ENCODE peak calls at places on chromosomes 5 and 9, in four cellular contexts. One of them, this sample, is unnamed.

GRCh38 chr9:81022177-81022576 is 667.2 kb downstream of the TLE1 start:
- DNase-seq in IMR-90: peak; percentile 81
- DNase-seq in endothelial cell of umbilical vein: no peak
- DNase-seq in GM12878: no peak
- DNase-seq in this sample: no peak

GRCh38 chr5:154884424-154884823 is 26.0 kb downstream of the CNOT8 start:
- DNase-seq in IMR-90: no peak
- DNase-seq in endothelial cell of umbilical vein: no peak
- DNase-seq in GM12878: no peak
- DNase-seq in this sample: no peak

GRCh38 chr5:170520319-170520718 is 16.5 kb downstream of the KCNIP1 start:
- DNase-seq in IMR-90: no peak
- DNase-seq in endothelial cell of umbilical vein: no peak
- DNase-seq in GM12878: no peak
- DNase-seq in this sample: no peak

GRCh38 chr5:57334475-57334874 is 148.1 kb downstream of the ACTBL2 start:
- DNase-seq in IMR-90: peak; percentile 47
- DNase-seq in endothelial cell of umbilical vein: peak; percentile 64
- DNase-seq in GM12878: no peak
- DNase-seq in this sample: no peak

GRCh38 chr5:72191404-72191803 is 84.1 kb downstream of the MAP1B start:
- DNase-seq in IMR-90: no peak
- DNase-seq in endothelial cell of umbilical vein: no peak
- DNase-seq in GM12878: no peak
- DNase-seq in this sample: no peak

GRCh38 chr9:15512204-15512603 is 1.4 kb upstream of the PSIP1 start:
- DNase-seq in IMR-90: no peak
- DNase-seq in endothelial cell of umbilical vein: no peak
- DNase-seq in GM12878: no peak
- DNase-seq in this sample: no peak

GRCh38 chr5:92687793-92688467 is 893.1 kb downstream of the NR2F1-AS1 start:
- DNase-seq in IMR-90: peak; percentile 78
- DNase-seq in endothelial cell of umbilical vein: peak; percentile 46
- DNase-seq in GM12878: no peak
- DNase-seq in this sample: no peak

GRCh38 chr9:112271466-112272098 is 61.8 kb downstream of the PTBP3 start:
- DNase-seq in IMR-90: peak; percentile 62
- DNase-seq in endothelial cell of umbilical vein: no peak
- DNase-seq in GM12878: no peak
- DNase-seq in this sample: no peak

GRCh38 chr5:36442352-36442751 is 140.7 kb upstream of the RANBP3L start:
- DNase-seq in IMR-90: no peak
- DNase-seq in endothelial cell of umbilical vein: no peak
- DNase-seq in GM12878: no peak
- DNase-seq in this sample: peak; percentile 64

GRCh38 chr5:73232266-73233041 is 59.5 kb downstream of the TMEM174 start:
- DNase-seq in IMR-90: no peak
- DNase-seq in endothelial cell of umbilical vein: no peak
- DNase-seq in GM12878: no peak
- DNase-seq in this sample: no peak

GRCh38 chr5:11385251-11385900 is 518.9 kb downstream of the CTNND2 start:
- DNase-seq in IMR-90: no peak
- DNase-seq in endothelial cell of umbilical vein: no peak
- DNase-seq in GM12878: no peak
- DNase-seq in this sample: no peak

GRCh38 chr5:172953776-172954189 is 5.4 kb upstream of the RPL26L1 start:
- DNase-seq in IMR-90: peak; percentile 98
- DNase-seq in endothelial cell of umbilical vein: no peak
- DNase-seq in GM12878: no peak
- DNase-seq in this sample: no peak

GRCh38 chr5:73964352-73964751 is 338.4 kb downstream of the ARHGEF28 start:
- DNase-seq in IMR-90: no peak
- DNase-seq in endothelial cell of umbilical vein: no peak
- DNase-seq in GM12878: no peak
- DNase-seq in this sample: no peak

GRCh38 chr5:32710859-32711692 is at the start of gene NPR3:
- DNase-seq in IMR-90: peak; percentile 66
- DNase-seq in endothelial cell of umbilical vein: no peak
- DNase-seq in GM12878: no peak
- DNase-seq in this sample: no peak

GRCh38 chr5:143501176-143501840 is 97.8 kb upstream of the NR3C1 start:
- DNase-seq in IMR-90: no peak
- DNase-seq in endothelial cell of umbilical vein: no peak
- DNase-seq in GM12878: no peak
- DNase-seq in this sample: no peak

GRCh38 chr5:171166766-171167165 is 142.3 kb upstream of the TLX3 start:
- DNase-seq in IMR-90: no peak
- DNase-seq in endothelial cell of umbilical vein: no peak
- DNase-seq in GM12878: no peak
- DNase-seq in this sample: no peak

GRCh38 chr5:107430077-107430625 is 240.6 kb downstream of the EFNA5 start:
- DNase-seq in IMR-90: no peak
- DNase-seq in endothelial cell of umbilical vein: peak; percentile 35
- DNase-seq in GM12878: no peak
- DNase-seq in this sample: no peak

GRCh38 chr9:127451681-127452480 is 571 bp downstream of the LRSAM1 start:
- DNase-seq in IMR-90: peak; percentile 57
- DNase-seq in endothelial cell of umbilical vein: peak; percentile 65
- DNase-seq in GM12878: peak; percentile 47
- DNase-seq in this sample: peak; percentile 83

GRCh38 chr5:171592076-171592475 is 172.6 kb downstream of the FGF18 start:
- DNase-seq in IMR-90: no peak
- DNase-seq in endothelial cell of umbilical vein: no peak
- DNase-seq in GM12878: no peak
- DNase-seq in this sample: no peak

GRCh38 chr5:79547982-79548381 is 34.0 kb upstream of the HOMER1 start:
- DNase-seq in IMR-90: no peak
- DNase-seq in endothelial cell of umbilical vein: no peak
- DNase-seq in GM12878: no peak
- DNase-seq in this sample: no peak

GRCh38 chr9:91211414-91211813 is 150.3 kb downstream of the AUH start:
- DNase-seq in IMR-90: no peak
- DNase-seq in endothelial cell of umbilical vein: no peak
- DNase-seq in GM12878: no peak
- DNase-seq in this sample: no peak

GRCh38 chr5:160359816-160360215 is 10.6 kb downstream of the C1QTNF2 start:
- DNase-seq in IMR-90: no peak
- DNase-seq in endothelial cell of umbilical vein: no peak
- DNase-seq in GM12878: no peak
- DNase-seq in this sample: no peak

GRCh38 chr9:36980148-36980974 is 53.7 kb downstream of the PAX5 start:
- DNase-seq in IMR-90: no peak
- DNase-seq in endothelial cell of umbilical vein: no peak
- DNase-seq in GM12878: no peak
- DNase-seq in this sample: peak; percentile 26

GRCh38 chr5:82821978-82822927 is 254.9 kb downstream of the TMEM167A start:
- DNase-seq in IMR-90: no peak
- DNase-seq in endothelial cell of umbilical vein: no peak
- DNase-seq in GM12878: no peak
- DNase-seq in this sample: no peak

GRCh38 chr5:103617090-103617489 is 54.5 kb upstream of the NUDT12 start:
- DNase-seq in IMR-90: no peak
- DNase-seq in endothelial cell of umbilical vein: no peak
- DNase-seq in GM12878: no peak
- DNase-seq in this sample: no peak

GRCh38 chr9:107430071-107430470 is 59.5 kb downstream of the KLF4 start:
- DNase-seq in IMR-90: no peak
- DNase-seq in endothelial cell of umbilical vein: no peak
- DNase-seq in GM12878: no peak
- DNase-seq in this sample: no peak

GRCh38 chr9:92762781-92763708 is 1.6 kb downstream of the BICD2 start:
- DNase-seq in IMR-90: no peak
- DNase-seq in endothelial cell of umbilical vein: no peak
- DNase-seq in GM12878: no peak
- DNase-seq in this sample: no peak

GRCh38 chr5:129241755-129242154 is 147.2 kb downstream of the ISOC1 start:
- DNase-seq in IMR-90: no peak
- DNase-seq in endothelial cell of umbilical vein: no peak
- DNase-seq in GM12878: no peak
- DNase-seq in this sample: no peak

GRCh38 chr5:171162602-171163001 is 146.4 kb upstream of the TLX3 start:
- DNase-seq in IMR-90: peak; percentile 25
- DNase-seq in endothelial cell of umbilical vein: peak; percentile 91
- DNase-seq in GM12878: no peak
- DNase-seq in this sample: peak; percentile 30

GRCh38 chr9:77659926-77660325 is 11.8 kb upstream of the GNA14 start:
- DNase-seq in IMR-90: no peak
- DNase-seq in endothelial cell of umbilical vein: no peak
- DNase-seq in GM12878: no peak
- DNase-seq in this sample: no peak

GRCh38 chr9:33329996-33330395 is 39.7 kb downstream of the NFX1 start:
- DNase-seq in IMR-90: peak; percentile 87
- DNase-seq in endothelial cell of umbilical vein: peak; percentile 85
- DNase-seq in GM12878: no peak
- DNase-seq in this sample: no peak

GRCh38 chr9:131402738-131403492 is 9.0 kb downstream of the PRRC2B start:
- DNase-seq in IMR-90: peak; percentile 89
- DNase-seq in endothelial cell of umbilical vein: peak; percentile 92
- DNase-seq in GM12878: no peak
- DNase-seq in this sample: peak; percentile 1

GRCh38 chr5:88881566-88881965 is 1.4 kb downstream of the MEF2C start:
- DNase-seq in IMR-90: peak; percentile 9
- DNase-seq in endothelial cell of umbilical vein: peak; percentile 67
- DNase-seq in GM12878: no peak
- DNase-seq in this sample: no peak

GRCh38 chr5:77379558-77380061 is 112.5 kb downstream of the WDR41 start:
- DNase-seq in IMR-90: no peak
- DNase-seq in endothelial cell of umbilical vein: no peak
- DNase-seq in GM12878: peak; percentile 67
- DNase-seq in this sample: no peak

GRCh38 chr5:135488727-135489465 is 36.7 kb upstream of the TIFAB start:
- DNase-seq in IMR-90: peak; percentile 73
- DNase-seq in endothelial cell of umbilical vein: peak; percentile 11
- DNase-seq in GM12878: no peak
- DNase-seq in this sample: peak; percentile 81

GRCh38 chr5:79793722-79794121 is 104.1 kb downstream of the CMYA5 start:
- DNase-seq in IMR-90: no peak
- DNase-seq in endothelial cell of umbilical vein: no peak
- DNase-seq in GM12878: no peak
- DNase-seq in this sample: no peak

GRCh38 chr5:179504600-179505396 is 45.6 kb upstream of the RUFY1 start:
- DNase-seq in IMR-90: no peak
- DNase-seq in endothelial cell of umbilical vein: no peak
- DNase-seq in GM12878: no peak
- DNase-seq in this sample: no peak

GRCh38 chr5:10633271-10634049 is 69.6 kb downstream of the ANKRD33B start:
- DNase-seq in IMR-90: no peak
- DNase-seq in endothelial cell of umbilical vein: peak; percentile 73
- DNase-seq in GM12878: no peak
- DNase-seq in this sample: no peak

DNA sequence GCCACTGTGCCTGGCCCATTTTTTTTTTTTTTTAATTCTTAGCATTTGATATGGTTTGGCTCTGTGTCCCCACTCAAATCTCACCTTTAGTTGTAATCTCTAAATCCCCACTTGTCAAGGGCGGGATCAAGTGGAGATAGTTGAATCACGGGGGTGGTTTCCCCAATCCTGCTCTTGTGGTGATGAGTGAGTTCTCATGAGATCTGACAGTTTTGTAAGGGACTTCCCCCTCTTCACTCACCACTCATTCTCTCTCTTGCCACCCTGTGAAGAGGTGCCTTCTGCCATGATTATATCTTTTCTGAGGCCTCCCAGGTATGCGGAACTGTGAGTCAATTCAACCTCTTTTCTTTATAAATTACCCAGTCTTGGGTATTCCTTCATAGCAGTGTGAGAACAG is 27.2 kb downstream of the NDUFAF2 start:
- DNase-seq in IMR-90: no peak
- DNase-seq in endothelial cell of umbilical vein: no peak
- DNase-seq in GM12878: peak; percentile 11
- DNase-seq in this sample: no peak
- TF ChIP-seq FOS in IMR-90: no peak
- TF ChIP-seq FOS in endothelial cell of umbilical vein: no peak
- TF ChIP-seq FOS in GM12878: no peak
- TF ChIP-seq FOS in this sample: no peak

GRCh38 chr5:140881889-140882590 is at the start of gene PCDHA13:
- DNase-seq in IMR-90: no peak
- DNase-seq in endothelial cell of umbilical vein: peak; percentile 42
- DNase-seq in GM12878: no peak
- DNase-seq in this sample: no peak
- TF ChIP-seq FOS in IMR-90: no peak
- TF ChIP-seq FOS in endothelial cell of umbilical vein: no peak
- TF ChIP-seq FOS in GM12878: no peak
- TF ChIP-seq FOS in this sample: no peak

DNA sequence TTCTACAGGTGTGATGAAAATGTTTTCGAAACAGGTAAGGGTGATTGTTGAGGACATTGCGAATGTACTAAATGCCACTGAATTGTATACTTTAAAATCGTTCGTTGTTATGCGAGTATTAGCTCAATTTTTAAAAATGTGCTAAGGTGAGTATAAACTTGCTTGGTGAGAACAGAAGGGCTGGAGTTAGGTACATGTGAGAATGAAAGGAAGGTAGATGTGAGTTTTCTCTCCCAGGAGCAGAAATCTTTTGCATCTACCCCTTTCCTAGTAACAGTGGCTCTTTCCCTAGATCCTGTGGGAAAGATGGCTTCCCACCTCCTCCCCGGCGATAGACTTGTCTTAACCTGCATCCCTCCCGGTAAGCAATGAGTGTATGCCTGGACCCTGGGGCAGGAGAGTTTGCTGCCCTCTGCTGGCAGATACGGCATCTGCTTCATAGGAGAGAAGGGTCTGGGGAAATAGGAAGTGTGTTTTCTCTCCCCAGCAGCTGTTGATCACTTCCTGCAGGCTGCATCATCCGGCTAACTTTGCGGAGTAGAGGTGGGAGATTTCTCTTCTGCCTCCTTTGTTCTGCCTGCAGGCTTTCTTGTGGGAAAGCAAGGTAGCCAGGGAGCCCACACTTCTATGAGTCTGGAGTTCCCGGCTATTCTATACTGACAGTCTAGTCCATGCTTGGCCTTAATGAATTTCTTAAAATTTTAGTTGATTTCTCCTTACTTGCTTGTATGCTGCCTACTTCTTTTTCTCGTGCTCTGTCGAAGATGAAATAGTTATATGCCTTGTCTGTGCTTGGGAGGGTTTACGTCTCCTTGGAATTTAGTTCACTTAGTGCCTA is 373.3 kb upstream of the SEMA6A start:
- DNase-seq in IMR-90: no peak
- DNase-seq in endothelial cell of umbilical vein: peak; percentile 8
- DNase-seq in GM12878: peak; percentile 87
- DNase-seq in this sample: peak; percentile 59
- TF ChIP-seq FOS in IMR-90: no peak
- TF ChIP-seq FOS in endothelial cell of umbilical vein: no peak
- TF ChIP-seq FOS in GM12878: no peak
- TF ChIP-seq FOS in this sample: no peak

GRCh38 chr9:35338086-35338485 is 151.8 kb upstream of the RUSC2 start:
- DNase-seq in IMR-90: no peak
- DNase-seq in endothelial cell of umbilical vein: no peak
- DNase-seq in GM12878: no peak
- DNase-seq in this sample: peak; percentile 56

GRCh38 chr9:35341021-35341420 is 148.9 kb upstream of the RUSC2 start:
- DNase-seq in IMR-90: no peak
- DNase-seq in endothelial cell of umbilical vein: no peak
- DNase-seq in GM12878: no peak
- DNase-seq in this sample: no peak

GRCh38 chr9:35338561-35339274 is 151.2 kb upstream of the RUSC2 start:
- DNase-seq in IMR-90: no peak
- DNase-seq in endothelial cell of umbilical vein: no peak
- DNase-seq in GM12878: no peak
- DNase-seq in this sample: no peak

GRCh38 chr9:35341585-35341984 is 148.3 kb upstream of the RUSC2 start:
- DNase-seq in IMR-90: peak; percentile 85
- DNase-seq in endothelial cell of umbilical vein: peak; percentile 94
- DNase-seq in GM12878: no peak
- DNase-seq in this sample: no peak

GRCh38 chr9:35340046-35340445 is 149.9 kb upstream of the RUSC2 start:
- DNase-seq in IMR-90: peak; percentile 25
- DNase-seq in endothelial cell of umbilical vein: no peak
- DNase-seq in GM12878: no peak
- DNase-seq in this sample: no peak
- TF ChIP-seq FOS in IMR-90: no peak
- TF ChIP-seq FOS in endothelial cell of umbilical vein: no peak
- TF ChIP-seq FOS in GM12878: no peak
- TF ChIP-seq FOS in this sample: no peak